ENCODE peak calls at places on chromosomes 4 and X, in nine cellular contexts. X, Z, A, W, Y, I, K, E and N are unnamed samples.

GRCh38 chr4:72975488-72975784 is 94.1 kb downstream of the COX18 start:
- DNase-seq in K (no peak), I (no peak), W (no peak), X (no peak), E (no peak), A (no peak), Z (no peak), Y (no peak), N (no peak)

GRCh38 chr4:1850276-1850675 is 5.7 kb downstream of the LETM1 start:
- DNase-seq in X (no peak), K (no peak), A (no peak), I (no peak), W (no peak), Z (no peak), E (no peak), Y (no peak), N (no peak)

GRCh38 chrX:68196939-68197791 is 236.1 kb downstream of the OPHN1 start:
- DNase-seq in X (peak), A (peak), Y (peak), W (no peak), E (no peak), K (peak), Z (no peak), I (peak), N (peak)

GRCh38 chr4:40747436-40747835 is 2.3 kb upstream of the NSUN7 start:
- DNase-seq in K (no peak), Y (no peak), Z (no peak), X (no peak), W (no peak), I (no peak), A (no peak), E (no peak), N (no peak)

GRCh38 chr4:108794136-108794535 is 31.3 kb upstream of the ETNPPL start:
- DNase-seq in A (no peak), W (no peak), E (no peak), K (no peak), X (no peak), I (no peak), Y (peak), Z (no peak), N (no peak)

GRCh38 chrX:138485767-138486166 is 225.8 kb downstream of the FGF13 start:
- DNase-seq in W (no peak), A (no peak), E (no peak), I (no peak), Y (no peak), Z (no peak), X (no peak), K (no peak), N (no peak)

GRCh38 chrX:136496359-136496767 is 1.0 kb upstream of the HTATSF1 start:
- DNase-seq in E (no peak), W (peak), A (no peak), X (no peak), I (no peak), Y (no peak), Z (no peak), K (no peak), N (no peak)

GRCh38 chr4:88791274-88791673 is 93.6 kb upstream of the NAP1L5 start:
- DNase-seq in A (no peak), K (no peak), W (no peak), X (no peak), E (no peak), Y (peak), Z (no peak), I (no peak), N (no peak)

GRCh38 chr4:184423003-184423686 is 51.2 kb downstream of the IRF2 start:
- DNase-seq in K (no peak), E (no peak), W (no peak), Z (no peak), Y (no peak), X (no peak), I (no peak), A (peak), N (no peak)

GRCh38 chrX:140733766-140734342 is 24.3 kb downstream of the LINC00632 start:
- DNase-seq in K (no peak), Z (no peak), Y (peak), I (no peak), A (peak), X (peak), W (no peak), E (no peak), N (peak)

GRCh38 chr4:123554263-123554662 is 157.7 kb downstream of the SPRY1 start:
- DNase-seq in I (no peak), Y (peak), W (no peak), E (no peak), A (no peak), Z (no peak), K (no peak), X (no peak), N (no peak)

GRCh38 chrX:23394421-23394820 is 59.8 kb downstream of the PTCHD1 start:
- DNase-seq in A (no peak), W (no peak), Y (peak), I (no peak), K (no peak), E (no peak), X (peak), Z (no peak), N (no peak)

GRCh38 chr4:84878090-84878489 is 88.4 kb downstream of the WDFY3 start:
- DNase-seq in I (no peak), W (peak), Y (peak), K (peak), E (no peak), X (no peak), A (no peak), Z (no peak), N (no peak)

GRCh38 chrX:155065035-155065734 is 5.8 kb downstream of the CMC4 start:
- DNase-seq in A (no peak), X (no peak), K (no peak), Y (peak), I (no peak), Z (no peak), E (no peak), W (no peak), N (no peak)

GRCh38 chr4:51836531-51836930 is 6.4 kb upstream of the DCUN1D4 start:
- DNase-seq in K (no peak), A (no peak), Z (no peak), Y (no peak), I (no peak), E (no peak), W (no peak), X (no peak), N (no peak)

GRCh38 chr4:36187723-36188333 is 56.5 kb downstream of the ARAP2 start:
- DNase-seq in A (peak), E (no peak), I (no peak), X (no peak), Y (peak), W (no peak), K (no peak), Z (no peak), N (no peak)

GRCh38 chrX:68443155-68443868 is 10.0 kb upstream of the OPHN1 start:
- DNase-seq in Y (peak), W (no peak), K (no peak), E (no peak), A (no peak), X (no peak), I (no peak), Z (no peak), N (peak)

GRCh38 chr4:79034544-79034943 is 95.3 kb upstream of the PAQR3 start:
- DNase-seq in Z (no peak), Y (no peak), A (no peak), W (no peak), X (no peak), K (no peak), E (no peak), I (no peak), N (no peak)

GRCh38 chr4:149638073-149638472 is 177.6 kb downstream of the IQCM start:
- DNase-seq in W (peak), I (no peak), X (no peak), E (no peak), A (no peak), Y (peak), Z (no peak), K (no peak), N (no peak)

GRCh38 chr4:129428454-129428853 is 332.5 kb downstream of the C4orf33 start:
- DNase-seq in E (no peak), K (no peak), A (no peak), W (no peak), X (no peak), I (no peak), Z (no peak), Y (no peak), N (no peak)

GRCh38 chrX:17046478-17047097 is 100.1 kb downstream of the REPS2 start:
- DNase-seq in X (peak), K (peak), Y (peak), W (no peak), I (peak), A (peak), E (no peak), Z (peak), N (peak)

GRCh38 chr4:185697488-185697887 is 114.5 kb downstream of the SORBS2 start:
- DNase-seq in E (no peak), X (no peak), K (no peak), A (no peak), Z (no peak), W (no peak), Y (no peak), I (no peak), N (no peak)

GRCh38 chr4:170247585-170247984 is 157.8 kb upstream of the AADAT start:
- DNase-seq in A (no peak), E (no peak), I (no peak), Y (no peak), X (no peak), Z (no peak), K (no peak), W (no peak), N (no peak)

GRCh38 chr4:13036841-13037240 is 447.3 kb downstream of the RAB28 start:
- DNase-seq in Z (no peak), Y (no peak), W (no peak), E (no peak), K (no peak), I (no peak), A (no peak), X (no peak), N (no peak)

DNA sequence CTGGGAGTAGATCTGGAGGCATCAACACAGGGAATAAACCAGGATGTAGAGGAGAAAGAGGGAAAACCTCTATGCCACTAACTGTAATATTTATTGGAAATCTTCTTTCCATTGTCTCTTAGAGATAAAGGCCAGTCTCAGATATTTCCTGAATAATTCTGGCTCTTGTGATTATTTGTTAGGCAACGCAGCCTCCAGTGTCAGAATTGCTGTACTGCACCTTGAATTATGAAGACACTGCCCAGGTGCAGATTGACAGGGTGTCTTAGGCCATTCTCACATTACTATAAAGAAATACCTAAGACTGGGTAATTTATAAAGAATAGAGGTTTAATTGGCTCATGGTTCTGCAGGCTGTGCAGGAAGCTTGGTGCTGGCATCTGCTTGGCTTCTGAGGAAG is 100.7 kb upstream of the ZDHHC15 start:
- DNase-seq in Z (no peak), X (no peak), E (no peak), W (no peak), K (no peak), A (no peak), Y (no peak), I (no peak), N (no peak)
- TF ChIP-seq CTCF in Z (no peak), X (no peak), E (no peak), W (no peak), K (no peak), A (no peak), Y (peak), I (no peak), N (no peak)

GRCh38 chr4:114864060-114864459 is 249.4 kb downstream of the NDST4 start:
- DNase-seq in Z (no peak), Y (no peak), X (no peak), E (no peak), I (no peak), K (no peak), W (no peak), A (no peak), N (no peak)
- TF ChIP-seq CTCF in Z (no peak), Y (no peak), X (no peak), E (no peak), I (no peak), K (no peak), W (no peak), A (no peak), N (no peak)

DNA sequence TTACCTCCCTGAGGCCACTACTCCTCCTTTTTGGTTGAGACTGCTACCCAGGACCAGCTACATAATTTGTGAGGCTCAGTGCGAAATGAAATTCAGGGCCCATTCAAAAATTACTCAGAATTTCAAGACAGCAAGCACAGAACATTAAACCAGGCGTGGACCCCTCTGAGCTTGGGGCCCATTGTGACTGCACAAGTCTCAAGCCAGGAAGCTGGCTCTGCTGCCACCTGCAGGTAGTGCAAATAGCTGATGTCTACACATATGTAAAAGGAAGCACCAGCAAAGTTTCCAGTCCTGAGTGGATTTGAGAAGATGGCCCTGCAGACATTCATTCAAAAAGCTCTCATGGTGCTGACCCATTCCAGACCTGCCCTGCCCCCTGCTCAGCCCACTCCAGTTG is 213.4 kb upstream of the LNX1 start:
- DNase-seq in X (peak), Z (peak), A (peak), W (no peak), I (no peak), E (no peak), K (no peak), Y (no peak), N (peak)
- TF ChIP-seq CTCF in X (peak), Z (peak), A (peak), W (peak), I (no peak), E (peak), K (peak), Y (peak), N (no peak)

DNA sequence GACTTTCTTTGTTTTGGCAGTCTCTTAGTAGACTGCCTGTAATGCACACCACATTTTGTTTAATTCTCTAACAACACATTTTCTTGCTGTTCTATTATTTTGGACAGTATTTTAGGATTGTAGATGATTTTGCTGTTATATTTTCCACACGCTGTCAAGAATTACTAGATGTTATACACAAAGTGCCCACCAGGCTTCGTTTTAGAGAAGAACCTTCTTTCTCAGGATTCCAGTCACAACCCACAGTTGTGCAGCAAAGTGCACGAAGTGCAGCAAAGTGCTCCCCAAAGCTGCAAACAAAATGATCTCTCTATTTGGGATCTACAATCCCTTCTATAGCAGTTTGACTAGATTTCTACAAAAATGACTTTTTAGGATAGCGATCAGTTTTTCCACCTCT is 2.4 kb downstream of the ZNF141 start:
- DNase-seq in I (no peak), W (no peak), A (no peak), X (no peak), K (no peak), E (no peak), Y (no peak), Z (no peak), N (no peak)
- TF ChIP-seq CTCF in I (no peak), W (peak), A (no peak), X (no peak), K (no peak), E (no peak), Y (peak), Z (peak), N (no peak)

GRCh38 chr4:97453186-97453585 is 690.1 kb downstream of the STPG2 start:
- DNase-seq in E (no peak), K (no peak), A (no peak), I (no peak), Y (no peak), X (no peak), Z (no peak), W (no peak), N (no peak)

DNA sequence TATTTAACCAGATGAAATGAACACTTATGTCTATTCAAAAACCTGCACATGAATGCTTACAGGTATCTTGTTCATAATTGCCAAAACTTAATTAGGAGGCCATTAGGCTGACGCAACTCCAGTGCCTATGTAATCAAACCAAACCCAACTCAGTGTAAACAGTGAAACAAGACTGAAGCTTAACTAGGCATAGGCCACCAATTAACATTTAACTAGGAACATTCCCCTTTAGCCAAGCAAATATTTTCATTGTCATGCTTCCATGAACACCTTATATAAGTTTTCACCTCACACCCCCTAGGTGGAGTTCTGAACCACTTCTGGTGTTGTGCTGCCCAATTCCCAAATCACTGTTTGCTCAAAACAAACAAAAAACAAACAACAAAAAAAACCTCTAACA is 686.0 kb downstream of the STPG2 start:
- DNase-seq in E (no peak), X (no peak), W (no peak), Z (no peak), I (no peak), K (no peak), Y (no peak), A (no peak), N (no peak)
- TF ChIP-seq CTCF in E (no peak), X (no peak), W (no peak), Z (no peak), I (no peak), K (no peak), Y (no peak), A (no peak), N (no peak)

GRCh38 chr4:82798168-82799005 is at the start of gene SCD5:
- DNase-seq in W (peak), I (peak), A (peak), Z (peak), E (no peak), K (peak), Y (peak), X (peak), N (peak)
- TF ChIP-seq CTCF in W (peak), I (no peak), A (no peak), Z (no peak), E (no peak), K (no peak), Y (no peak), X (no peak), N (no peak)

GRCh38 chr4:140523857-140524742 is at the start of gene ELMOD2:
- DNase-seq in Z (peak), A (peak), E (peak), W (peak), I (peak), Y (peak), X (peak), K (peak), N (peak)

GRCh38 chr4:140533951-140534480 is 10.0 kb downstream of the ELMOD2 start:
- DNase-seq in E (no peak), W (no peak), K (no peak), A (no peak), Z (no peak), Y (peak), I (no peak), X (no peak), N (no peak)

GRCh38 chr4:140529434-140529833 is 5.5 kb downstream of the ELMOD2 start:
- DNase-seq in Z (no peak), E (no peak), Y (no peak), W (no peak), I (no peak), X (no peak), K (no peak), A (no peak), N (no peak)
- TF ChIP-seq CTCF in Z (no peak), E (no peak), Y (no peak), W (no peak), I (no peak), X (no peak), K (no peak), A (no peak), N (no peak)

GRCh38 chrX:10379848-10380247 is 223.1 kb downstream of the CLCN4 start:
- DNase-seq in A (no peak), W (no peak), K (no peak), Z (no peak), X (no peak), Y (no peak), E (no peak), I (no peak), N (no peak)
- TF ChIP-seq CTCF in A (no peak), W (no peak), K (no peak), Z (no peak), X (no peak), Y (no peak), E (no peak), I (no peak), N (no peak)